ENCODE peak calls at places on chromosomes 12 and 14, in five cellular contexts. T is tibial nerve; C is upper lobe of right lung; S is IMR-90; R is CD8-positive, alpha-beta T cell. V is an unnamed sample.

GRCh38 chr14:69573841-69574265 is 818 bp downstream of the CCDC177 start:
- DNase-seq in T (no peak), C (no peak), S (no peak), R (no peak), V (no peak)

GRCh38 chr12:15801770-15802393 is 12.7 kb upstream of the EPS8 start:
- DNase-seq in T (no peak), C (no peak), S (peak; percentile 85), R (no peak), V (no peak)

GRCh38 chr12:80756875-80757274 is 40.2 kb downstream of the MYF5 start:
- DNase-seq in T (no peak), C (no peak), S (peak; percentile 44), R (no peak), V (no peak)

GRCh38 chr14:41558527-41558926 is 48.1 kb upstream of the LRFN5 start:
- DNase-seq in T (no peak), C (no peak), S (no peak), R (no peak), V (no peak)

GRCh38 chr12:53735556-53735955 is 8.3 kb upstream of the CALCOCO1 start:
- DNase-seq in T (no peak), C (no peak), S (no peak), R (no peak), V (no peak)

GRCh38 chr14:33465952-33466700 is 484.7 kb downstream of the EGLN3 start:
- DNase-seq in T (no peak), C (no peak), S (no peak), R (no peak), V (no peak)

GRCh38 chr14:51846631-51847488 is 13.6 kb upstream of the GNG2 start:
- DNase-seq in T (no peak), C (peak; percentile 63), S (peak; percentile 53), R (peak; percentile 82), V (peak; percentile 84)

GRCh38 chr14:20440882-20441281 is 4.9 kb upstream of the KLHL33 start:
- DNase-seq in T (no peak), C (no peak), S (peak; percentile 11), R (no peak), V (no peak)

GRCh38 chr12:119182701-119183493 is 4.2 kb downstream of the HSPB8 start:
- DNase-seq in T (no peak), C (no peak), S (peak; percentile 35), R (no peak), V (no peak)

GRCh38 chr14:50000215-50001145 is 107.6 kb downstream of the ARF6 start:
- DNase-seq in T (no peak), C (peak; percentile 81), S (peak; percentile 84), R (peak; percentile 40), V (no peak)
- TF ChIP-seq CTCF in T (no peak), C (no peak), S (no peak), R (no peak), V (no peak)

DNA sequence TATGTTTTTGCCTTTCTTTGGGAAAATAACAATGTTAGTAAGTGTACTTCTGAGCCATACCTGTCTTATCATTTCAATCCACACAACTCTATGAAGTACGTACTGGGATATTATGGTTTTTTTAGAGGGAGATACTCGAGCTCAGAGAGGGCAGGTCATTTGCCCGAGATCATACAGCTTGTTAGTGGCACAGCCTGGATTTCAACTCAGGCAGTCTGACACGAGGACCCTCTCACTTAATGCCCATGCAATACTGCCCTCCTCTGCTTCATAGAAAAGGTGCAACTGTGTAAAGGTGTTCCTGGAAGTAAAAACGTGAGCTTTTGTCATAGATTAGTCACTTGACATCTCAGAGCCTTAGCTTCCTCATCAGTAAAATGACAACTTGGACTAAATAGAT is 128.0 kb downstream of the NDUFA12 start:
- DNase-seq in T (no peak), C (no peak), S (no peak), R (no peak), V (peak; percentile 29)
- TF ChIP-seq CTCF in T (peak; percentile 27), C (peak; percentile 29), S (no peak), R (no peak), V (no peak)

GRCh38 chr14:71114580-71114979 is 207.3 kb downstream of the PCNX1 start:
- DNase-seq in T (no peak), C (no peak), S (no peak), R (no peak), V (no peak)

GRCh38 chr14:71117839-71118743 is 210.8 kb downstream of the PCNX1 start:
- DNase-seq in T (no peak), C (no peak), S (peak; percentile 78), R (no peak), V (no peak)

GRCh38 chr14:71115306-71115705 is 208.0 kb downstream of the PCNX1 start:
- DNase-seq in T (no peak), C (no peak), S (no peak), R (no peak), V (no peak)

GRCh38 chr14:71119075-71119474 is 211.8 kb downstream of the PCNX1 start:
- DNase-seq in T (no peak), C (no peak), S (peak; percentile 39), R (no peak), V (no peak)

GRCh38 chr14:71116206-71117122 is 209.2 kb downstream of the PCNX1 start:
- DNase-seq in T (no peak), C (no peak), S (no peak), R (no peak), V (no peak)
- TF ChIP-seq CTCF in T (no peak), C (no peak), S (no peak), R (no peak), V (no peak)

DNA sequence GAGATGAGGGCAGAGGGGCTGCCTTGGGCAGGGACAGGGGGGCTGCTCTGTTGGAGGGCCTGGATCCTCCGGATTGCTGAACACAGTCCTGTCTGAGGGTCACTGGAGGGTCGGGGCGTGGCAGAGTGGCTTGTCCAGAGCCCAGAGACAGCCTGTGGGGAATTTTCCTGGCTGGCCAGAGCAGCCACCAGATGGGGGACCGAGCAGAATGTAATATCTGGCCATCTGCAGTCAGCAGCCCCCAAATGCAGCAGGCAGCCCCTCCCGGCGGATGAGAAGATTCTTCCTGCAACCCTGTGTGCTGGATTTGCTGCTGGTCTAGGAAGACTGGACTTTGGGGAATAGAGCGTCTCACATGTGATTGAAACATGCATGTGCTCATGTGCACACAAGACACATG is 23.3 kb upstream of the NOS1 start:
- DNase-seq in T (no peak), C (no peak), S (no peak), R (no peak), V (no peak)
- TF ChIP-seq CTCF in T (no peak), C (no peak), S (no peak), R (no peak), V (no peak)

GRCh38 chr12:126704609-126705008 is 1562.4 kb upstream of the TMEM132C start:
- DNase-seq in T (no peak), C (no peak), S (no peak), R (no peak), V (no peak)
- TF ChIP-seq CTCF in T (no peak), C (no peak), S (no peak), R (no peak), V (peak; percentile 41)